ENCODE peak calls at places on chromosomes 4 and X, in six cellular contexts. B, N, U, O, Z and R are unnamed samples.

GRCh38 chr4:188976644-188977115 is 837.4 kb downstream of the TRIML1 start:
- DNase-seq in B (peak; percentile 39), N (peak; percentile 66), U (peak; percentile 22), O (no peak), Z (no peak), R (no peak)

GRCh38 chr4:88866862-88867550 is 169.4 kb upstream of the NAP1L5 start:
- DNase-seq in B (peak; percentile 57), N (no peak), U (peak; percentile 12), O (no peak), Z (no peak), R (no peak)

GRCh38 chr4:165464813-165465381 is 86.1 kb downstream of the CPE start:
- DNase-seq in B (peak; percentile 37), N (peak; percentile 44), U (peak; percentile 2), O (peak; percentile 0), Z (peak; percentile 3), R (no peak)

GRCh38 chrX:1601051-1601767 is 9.8 kb downstream of the AKAP17A start:
- DNase-seq in B (no peak), N (no peak), U (no peak), O (no peak), Z (no peak), R (no peak)

GRCh38 chr4:134470544-134470943 is 269.0 kb upstream of the PABPC4L start:
- DNase-seq in B (peak; percentile 4), N (peak; percentile 49), U (no peak), O (no peak), Z (no peak), R (no peak)

GRCh38 chr4:150119492-150119891 is 41.2 kb downstream of the DCLK2 start:
- DNase-seq in B (peak; percentile 67), N (no peak), U (no peak), O (no peak), Z (no peak), R (no peak)

GRCh38 chr4:25172964-25173917 is 13.0 kb upstream of the SEPSECS start:
- DNase-seq in B (peak; percentile 98), N (peak; percentile 59), U (no peak), O (no peak), Z (no peak), R (no peak)

GRCh38 chr4:78951862-78952472 is 12.7 kb upstream of the PAQR3 start:
- DNase-seq in B (peak; percentile 39), N (peak; percentile 77), U (no peak), O (peak; percentile 17), Z (no peak), R (no peak)

GRCh38 chr4:174697164-174697563 is 131.9 kb downstream of the GLRA3 start:
- DNase-seq in B (no peak), N (no peak), U (no peak), O (no peak), Z (no peak), R (no peak)

GRCh38 chr4:114108869-114109268 is 129.4 kb upstream of the ARSJ start:
- DNase-seq in B (peak; percentile 53), N (peak; percentile 34), U (no peak), O (no peak), Z (no peak), R (no peak)

GRCh38 chr4:14994242-14994641 is 8.0 kb upstream of the CPEB2 start:
- DNase-seq in B (peak; percentile 49), N (no peak), U (no peak), O (no peak), Z (no peak), R (no peak)

GRCh38 chr4:75621715-75622114 is 8.6 kb downstream of the CDKL2 start:
- DNase-seq in B (no peak), N (no peak), U (no peak), O (no peak), Z (no peak), R (no peak)

GRCh38 chr4:121741751-121742150 is 23.2 kb downstream of the SMIM43 start:
- DNase-seq in B (no peak), N (no peak), U (no peak), O (no peak), Z (no peak), R (no peak)